ENCODE peak calls at places on chromosomes 7 and 10, in five cellular contexts. V, Y, R, B and P are unnamed samples.

GRCh38 chr10:12062754-12063482 is 5.8 kb upstream of the DHTKD1 start:
- DNase-seq in V (peak), R (no peak), B (no peak), Y (no peak), P (no peak)

GRCh38 chr10:43259248-43259980 is 7.5 kb downstream of the RASGEF1A start:
- DNase-seq in B (no peak), R (no peak), V (no peak), Y (peak), P (peak)

GRCh38 chr7:130070900-130071622 is 727 bp downstream of the KLHDC10 start:
- DNase-seq in R (no peak), V (no peak), B (no peak), Y (no peak), P (no peak)

GRCh38 chr10:43194861-43195260 is 56.6 kb downstream of the CSGALNACT2 start:
- DNase-seq in R (no peak), Y (no peak), B (no peak), V (peak), P (no peak)

GRCh38 chr10:3471927-3472704 is 299.5 kb upstream of the PITRM1 start:
- DNase-seq in V (no peak), R (no peak), Y (no peak), B (no peak), P (no peak)

GRCh38 chr7:5595545-5596045 is 172.0 kb upstream of the TNRC18 start:
- DNase-seq in Y (no peak), R (no peak), B (no peak), V (no peak), P (no peak)

GRCh38 chr10:44313706-44314307 is 71.1 kb downstream of the CXCL12 start:
- DNase-seq in R (no peak), Y (no peak), B (no peak), V (no peak), P (no peak)

GRCh38 chr7:110964770-110965169 is 126.2 kb upstream of the LRRN3 start:
- DNase-seq in B (no peak), V (no peak), R (no peak), Y (no peak), P (no peak)

GRCh38 chr7:129748710-129749109 is 137.2 kb downstream of the NRF1 start:
- DNase-seq in V (no peak), Y (no peak), R (no peak), B (no peak), P (no peak)

GRCh38 chr7:43639858-43640491 is 57.1 kb downstream of the STK17A start:
- DNase-seq in B (no peak), R (no peak), Y (no peak), V (no peak), P (no peak)

GRCh38 chr7:71637578-71637977 is 505.6 kb downstream of the GALNT17 start:
- DNase-seq in V (no peak), R (no peak), Y (no peak), B (no peak), P (no peak)

GRCh38 chr7:2198206-2198605 is 34.5 kb downstream of the MAD1L1 start:
- DNase-seq in B (no peak), R (no peak), V (peak), Y (no peak), P (no peak)

GRCh38 chr10:122331615-122332446 is 42.7 kb upstream of the PLEKHA1 start:
- DNase-seq in R (no peak), V (no peak), B (no peak), Y (no peak), P (no peak)
- TF ChIP-seq CTCF in R (no peak), V (no peak), B (no peak), Y (no peak), P (no peak)

DNA sequence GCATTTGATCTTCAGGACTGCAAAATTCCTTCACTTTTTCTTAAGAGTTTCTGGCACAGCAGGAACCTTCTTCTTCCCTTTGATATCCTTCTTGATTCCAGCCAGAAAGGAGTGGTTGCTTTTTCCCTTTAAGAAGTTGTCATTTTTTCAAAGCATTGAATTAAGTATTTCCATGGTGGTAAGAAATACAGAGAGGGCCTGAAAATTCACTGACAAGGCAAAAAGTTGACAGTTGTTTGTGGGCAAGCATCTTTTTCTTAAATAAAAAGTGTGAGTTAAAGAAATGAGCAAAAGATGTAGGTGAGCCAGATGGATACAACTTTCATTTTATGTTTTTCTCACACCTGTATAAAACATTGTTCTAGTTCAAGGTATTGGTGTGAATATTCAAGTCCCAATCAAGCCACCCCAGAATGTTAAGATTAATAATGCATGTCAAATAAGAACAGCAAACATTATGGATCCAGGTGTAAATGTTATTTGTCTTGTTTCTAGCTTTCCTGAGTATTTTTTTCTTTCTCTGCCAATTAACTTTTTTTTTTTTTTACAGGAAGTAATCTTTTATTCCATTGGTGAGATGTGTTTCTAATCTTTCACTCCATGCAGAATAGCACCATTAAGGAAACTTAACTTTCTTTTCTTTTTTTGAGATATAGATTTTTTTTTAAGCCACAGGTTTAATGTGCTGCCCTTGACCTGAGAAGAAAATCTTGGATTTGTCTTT is 334.3 kb upstream of the SEMA3A start:
- DNase-seq in Y (no peak), V (no peak), B (no peak), R (no peak), P (no peak)
- TF ChIP-seq CTCF in Y (no peak), V (no peak), B (no peak), R (no peak), P (no peak)

DNA sequence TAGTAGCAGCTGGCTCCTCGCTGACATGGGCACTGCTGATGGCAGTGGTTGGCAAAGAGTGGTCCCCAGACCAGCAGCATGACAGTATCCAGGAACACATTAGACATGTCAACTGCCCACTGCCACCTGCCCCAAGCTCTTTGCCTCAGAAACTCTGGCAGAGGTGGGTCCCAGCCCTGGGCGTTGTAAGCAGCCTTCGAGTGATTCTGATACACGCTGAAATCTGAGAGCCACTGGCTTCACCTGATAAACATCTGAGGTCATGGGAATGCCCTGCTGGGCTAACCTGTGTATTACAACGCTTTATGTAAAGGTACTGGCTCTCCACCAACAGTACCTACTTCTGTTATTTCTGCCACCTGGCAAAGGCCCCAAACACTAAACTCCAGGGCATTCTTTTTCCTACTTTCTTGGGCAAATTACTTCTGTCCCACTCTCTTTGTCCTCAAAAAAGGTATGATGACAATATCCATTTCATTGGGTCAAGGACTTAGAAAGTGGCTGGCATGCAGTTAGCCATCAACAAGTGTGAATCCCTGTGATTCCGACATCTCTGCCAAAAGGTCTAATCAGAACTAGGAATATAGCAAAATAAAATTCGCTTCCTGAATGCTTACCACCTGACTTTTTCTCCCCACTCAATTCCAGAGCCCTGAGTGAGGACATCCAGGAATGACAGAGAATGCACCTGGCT is 9.2 kb downstream of the SGMS1 start:
- DNase-seq in R (peak), V (no peak), Y (no peak), B (peak), P (peak)
- TF ChIP-seq CTCF in R (peak), V (no peak), Y (peak), B (peak), P (peak)

GRCh38 chr10:97117372-97117771 is 68.4 kb downstream of the SLIT1 start:
- DNase-seq in B (no peak), R (no peak), Y (no peak), V (no peak), P (no peak)
- TF ChIP-seq CTCF in B (no peak), R (peak), Y (no peak), V (no peak), P (no peak)

GRCh38 chr10:95177429-95177828 is 16.6 kb upstream of the ACSM6 start:
- DNase-seq in R (no peak), V (no peak), Y (no peak), B (no peak), P (no peak)

GRCh38 chr10:95178797-95179196 is 15.2 kb upstream of the ACSM6 start:
- DNase-seq in Y (no peak), R (no peak), B (no peak), V (no peak), P (no peak)

GRCh38 chr10:95178266-95178665 is 15.8 kb upstream of the ACSM6 start:
- DNase-seq in B (no peak), V (no peak), Y (no peak), R (no peak), P (no peak)

GRCh38 chr10:95172851-95173250 is 21.2 kb upstream of the ACSM6 start:
- DNase-seq in B (no peak), R (no peak), V (no peak), Y (no peak), P (no peak)

DNA sequence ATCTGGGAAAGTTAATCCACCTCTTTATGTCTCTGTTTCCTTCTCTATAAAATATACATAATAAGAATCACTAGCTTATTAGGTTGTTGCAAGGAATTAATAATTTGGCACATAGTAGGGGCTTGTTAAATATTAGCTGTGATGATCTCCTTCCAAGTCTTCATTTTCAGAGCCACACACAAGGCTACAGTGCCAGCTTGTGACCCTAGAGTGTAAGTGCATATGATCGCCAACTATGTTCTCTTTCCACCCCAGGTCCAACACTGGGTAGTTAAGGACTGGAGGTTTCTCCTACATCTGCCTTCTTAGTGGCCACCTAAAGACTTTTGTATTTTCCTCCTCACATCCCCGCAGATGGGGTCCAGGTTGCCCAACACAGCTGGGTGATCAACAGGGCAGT is 17.9 kb upstream of the ACSM6 start:
- DNase-seq in B (no peak), R (no peak), V (no peak), Y (no peak), P (no peak)
- TF ChIP-seq CTCF in B (no peak), R (no peak), V (no peak), Y (no peak), P (no peak)